ENCODE peak calls at places on chromosomes 5 and 9, in eight cellular contexts. P is IMR-90, V is A673, O is foreskin keratinocyte, X is astrocyte, G is progenitor cell of endocrine pancreas, J is fibroblast of the aortic adventitia, E is A549. W is an unnamed sample.

GRCh38 chr9:113309204-113309813 is 6.1 kb upstream of the RNF183 start:
- DNase-seq in P (peak), V (peak), O (peak), X (peak), G (no peak), J (peak), E (peak), W (no peak)

GRCh38 chr9:71209890-71210289 is 88.5 kb upstream of the TRPM3 start:
- DNase-seq in P (no peak), V (no peak), O (no peak), X (no peak), G (no peak), J (no peak), E (no peak), W (no peak)

GRCh38 chr5:174910245-174910737 is 185.9 kb downstream of the MSX2 start:
- DNase-seq in P (peak), V (peak), O (peak), X (peak), G (peak), J (peak), E (peak), W (peak)

GRCh38 chr9:112233769-112234168 is 58.7 kb upstream of the SUSD1 start:
- DNase-seq in P (peak), V (no peak), O (peak), X (peak), G (no peak), J (peak), E (peak), W (no peak)

GRCh38 chr5:180120221-180121101 is 48.9 kb upstream of the RNF130 start:
- DNase-seq in P (no peak), V (no peak), O (no peak), X (no peak), G (no peak), J (no peak), E (no peak), W (no peak)

GRCh38 chr9:115715656-115716055 is 437.9 kb upstream of the PAPPA start:
- DNase-seq in P (no peak), V (no peak), O (no peak), X (no peak), G (no peak), J (peak), E (no peak), W (no peak)

GRCh38 chr5:136058972-136059354 is 30.2 kb downstream of the TGFBI start:
- DNase-seq in P (no peak), V (no peak), O (no peak), X (no peak), G (no peak), J (no peak), E (no peak), W (no peak)

GRCh38 chr5:139193928-139194327 is 4.2 kb downstream of the SIL1 start:
- DNase-seq in P (no peak), V (peak), O (no peak), X (no peak), G (no peak), J (no peak), E (peak), W (no peak)

GRCh38 chr5:57157191-57157590 is 16.7 kb upstream of the GPBP1 start:
- DNase-seq in P (no peak), V (no peak), O (peak), X (no peak), G (no peak), J (no peak), E (no peak), W (no peak)

GRCh38 chr5:102270036-102270435 is 26.0 kb downstream of the SLCO4C1 start:
- DNase-seq in P (no peak), V (no peak), O (no peak), X (no peak), G (no peak), J (no peak), E (no peak), W (no peak)

GRCh38 chr5:133581918-133582317 is 30.4 kb downstream of the FSTL4 start:
- DNase-seq in P (no peak), V (no peak), O (peak), X (no peak), G (no peak), J (no peak), E (no peak), W (no peak)

GRCh38 chr5:145680169-145680568 is 155.0 kb downstream of the PRELID2 start:
- DNase-seq in P (no peak), V (peak), O (no peak), X (no peak), G (no peak), J (no peak), E (no peak), W (no peak)
- TF ChIP-seq CTCF in P (no peak), V (peak), O (peak), X (no peak), G (peak), J (peak), E (peak), W (peak)

GRCh38 chr5:176785184-176786145 is 24.9 kb upstream of the UNC5A start:
- DNase-seq in P (no peak), V (no peak), O (no peak), X (no peak), G (no peak), J (no peak), E (no peak), W (no peak)
- TF ChIP-seq CTCF in P (no peak), V (no peak), O (no peak), X (no peak), G (no peak), J (no peak), E (no peak), W (no peak)

GRCh38 chr5:60685028-60685427 is 14.9 kb downstream of the DEPDC1B start:
- DNase-seq in P (no peak), V (no peak), O (no peak), X (no peak), G (no peak), J (no peak), E (no peak), W (no peak)
- TF ChIP-seq CTCF in P (no peak), V (no peak), O (no peak), X (no peak), G (no peak), J (no peak), E (no peak), W (no peak)

GRCh38 chr5:64506567-64507321 is 929 bp downstream of the RGS7BP start:
- DNase-seq in P (no peak), V (no peak), O (no peak), X (no peak), G (no peak), J (no peak), E (no peak), W (no peak)

GRCh38 chr5:64502181-64502580 is 3.6 kb upstream of the RGS7BP start:
- DNase-seq in P (no peak), V (peak), O (no peak), X (no peak), G (no peak), J (no peak), E (no peak), W (no peak)

GRCh38 chr5:64509798-64510197 is 4.0 kb downstream of the RGS7BP start:
- DNase-seq in P (no peak), V (no peak), O (no peak), X (no peak), G (no peak), J (no peak), E (no peak), W (no peak)

DNA sequence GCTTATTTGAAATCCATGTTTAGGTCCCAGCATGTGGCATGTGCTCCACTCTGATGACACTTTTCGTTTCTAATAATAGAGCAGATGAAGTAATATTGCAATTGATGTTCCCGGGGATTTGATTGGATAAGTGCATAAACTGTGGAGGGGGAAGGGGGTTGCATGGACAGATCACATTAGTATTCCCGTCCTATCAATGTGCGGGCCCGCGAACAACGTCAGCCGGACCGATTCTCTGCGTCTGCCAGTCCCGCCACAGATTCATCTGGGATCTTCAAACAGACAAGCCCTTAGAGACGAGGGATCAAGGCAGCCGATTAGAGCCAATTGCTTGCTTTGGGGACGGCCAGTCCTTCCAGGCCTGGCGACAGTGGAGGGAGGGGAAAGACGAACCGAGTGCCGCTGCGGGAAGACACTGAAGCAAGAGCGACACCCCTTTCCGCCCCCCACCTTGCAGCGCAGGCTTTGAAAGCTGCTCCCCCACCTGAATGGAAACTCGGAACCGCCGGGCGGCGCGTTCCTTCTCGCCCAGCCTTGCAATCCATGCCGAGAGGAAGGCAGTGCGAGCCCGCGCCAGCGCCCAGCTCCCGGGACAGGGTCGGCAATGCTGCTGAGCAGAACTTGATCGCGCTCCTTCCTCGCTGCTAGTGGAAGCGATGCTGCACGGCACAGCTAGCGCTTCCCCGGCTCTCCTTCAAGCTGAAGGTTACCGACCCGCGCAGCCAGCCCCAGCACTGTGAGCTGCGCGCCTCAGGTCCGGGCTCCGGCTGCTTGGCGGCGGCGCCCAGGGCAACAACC is at the start of gene RGS7BP:
- DNase-seq in P (peak), V (peak), O (peak), X (peak), G (peak), J (peak), E (peak), W (peak)
- TF ChIP-seq CTCF in P (no peak), V (no peak), O (peak), X (no peak), G (no peak), J (no peak), E (no peak), W (no peak)

W was measured in type B pancreatic cell.